ENCODE peak calls at places on chromosomes 16 and 17, in eight cellular contexts. N is retina; W is DMS153; O is lower lobe of right lung; T is T-helper 1 cell; C is EL; V is effector memory CD4-positive, alpha-beta T cell; R is cardiac fibroblast. Q is an unnamed sample.

GRCh38 chr17:75695141-75695829 is 26.0 kb upstream of the ITGB4 start:
- DNase-seq in N (no peak), C (peak), O (no peak), R (no peak), T (no peak), V (no peak), W (no peak), Q (peak)

GRCh38 chr17:65389426-65389825 is 172.0 kb downstream of the AXIN2 start:
- DNase-seq in O (no peak), V (no peak), W (no peak), N (no peak), C (peak), R (no peak), T (no peak), Q (peak)

GRCh38 chr17:40490289-40490853 is 11.1 kb downstream of the TNS4 start:
- DNase-seq in O (no peak), T (no peak), W (peak), C (peak), N (peak), V (no peak), R (peak), Q (peak)

GRCh38 chr17:46766493-46767491 is 51.7 kb downstream of the WNT3 start:
- DNase-seq in R (no peak), V (no peak), W (no peak), O (no peak), C (no peak), N (no peak), T (no peak), Q (no peak)

GRCh38 chr16:57795431-57795878 is 6.8 kb downstream of the KIFC3 start:
- DNase-seq in R (peak), N (peak), O (peak), V (no peak), C (peak), W (peak), T (no peak), Q (peak)

GRCh38 chr16:20879175-20880053 is 20.7 kb downstream of the DCUN1D3 start:
- DNase-seq in W (no peak), O (no peak), V (no peak), C (peak), T (no peak), R (peak), N (no peak), Q (peak)

GRCh38 chr16:61362583-61362982 is 673.7 kb downstream of the CDH8 start:
- DNase-seq in T (no peak), W (no peak), N (no peak), R (no peak), V (no peak), C (no peak), O (no peak), Q (no peak)

GRCh38 chr16:22348296-22348695 is 26.1 kb downstream of the CDR2 start:
- DNase-seq in W (no peak), R (no peak), V (no peak), N (no peak), O (no peak), C (peak), T (no peak), Q (peak)

GRCh38 chr16:66911112-66911511 is 7.6 kb downstream of the CDH16 start:
- DNase-seq in R (no peak), W (no peak), O (peak), N (no peak), C (no peak), V (no peak), T (no peak), Q (no peak)

GRCh38 chr17:63140255-63140654 is 174.2 kb downstream of the TANC2 start:
- DNase-seq in W (no peak), N (no peak), O (no peak), C (peak), V (no peak), T (no peak), R (peak), Q (peak)

GRCh38 chr17:44209786-44210341 is 9.6 kb downstream of the UBTF start:
- DNase-seq in N (no peak), W (no peak), V (no peak), R (no peak), C (no peak), O (no peak), T (no peak), Q (no peak)

Q was measured in EH.